ENCODE peak calls at places on chromosome 10, in five cellular contexts. O, F, I, A and H are unnamed samples. For H3K9me3, the result is how much of the 10 kb centered on the place peaks cover.

GRCh38 chr10:78685466-78686163 is 383.2 kb upstream of the ZMIZ1 start:
- DNase-seq in A (no peak), I (no peak), F (no peak), O (no peak), H (peak)

GRCh38 chr10:110860576-110861241 is 11.0 kb upstream of the PDCD4 start:
- DNase-seq in A (no peak), F (peak), I (peak), O (no peak), H (no peak)

GRCh38 chr10:34916368-34916767 is 101.3 kb upstream of the PARD3 start:
- DNase-seq in F (no peak), O (no peak), I (no peak), A (no peak), H (no peak)

GRCh38 chr10:60573342-60573741 is 183.7 kb upstream of the ANK3 start:
- DNase-seq in I (no peak), O (no peak), A (no peak), F (no peak), H (no peak)

GRCh38 chr10:72175166-72175565 is 40.6 kb upstream of the ANAPC16 start:
- DNase-seq in A (no peak), I (peak), F (no peak), O (peak), H (peak)

GRCh38 chr10:130301026-130301892 is 165.1 kb downstream of the GLRX3 start:
- DNase-seq in A (no peak), O (no peak), I (no peak), F (no peak), H (no peak)

GRCh38 chr10:133237241-133238065 is at the start of gene VENTX:
- DNase-seq in F (no peak), I (no peak), O (no peak), A (peak), H (no peak)

GRCh38 chr10:88983206-88983605 is 7.4 kb upstream of the FAS start:
- DNase-seq in O (no peak), I (no peak), F (no peak), A (no peak), H (no peak)

GRCh38 chr10:61173450-61173849 is 229.5 kb upstream of the RHOBTB1 start:
- DNase-seq in I (no peak), F (no peak), O (no peak), A (no peak), H (no peak)

GRCh38 chr10:113007343-113007771 is 57.3 kb downstream of the TCF7L2 start:
- DNase-seq in A (no peak), O (no peak), I (no peak), F (peak), H (no peak)

GRCh38 chr10:96690755-96691730 is 29.3 kb downstream of the PIK3AP1 start:
- DNase-seq in F (no peak), O (no peak), A (no peak), I (no peak), H (no peak)

GRCh38 chr10:131843881-131844284 is 56.9 kb upstream of the PPP2R2D start:
- DNase-seq in A (no peak), F (no peak), I (no peak), O (no peak), H (no peak)

GRCh38 chr10:101960879-101961395 is 95.0 kb downstream of the ARMH3 start:
- DNase-seq in A (no peak), O (no peak), F (no peak), I (no peak), H (no peak)

GRCh38 chr10:43854042-43854441 is 205.4 kb upstream of the ZNF32 start:
- DNase-seq in A (no peak), O (no peak), F (peak), I (no peak), H (no peak)

GRCh38 chr10:110650265-110650668 is 6.1 kb downstream of the RBM20 start:
- DNase-seq in F (no peak), A (no peak), I (no peak), O (no peak), H (no peak)

GRCh38 chr10:80460399-80461207 is 6.5 kb downstream of the TSPAN14 start:
- DNase-seq in A (no peak), I (no peak), O (peak), F (peak), H (no peak)

GRCh38 chr10:12801214-12802087 is 200.1 kb downstream of the CCDC3 start:
- DNase-seq in I (no peak), F (no peak), O (no peak), A (no peak), H (no peak)

GRCh38 chr10:101222683-101223273 is 6.5 kb downstream of the LBX1 start:
- DNase-seq in A (no peak), I (no peak), O (no peak), F (no peak), H (no peak)

GRCh38 chr10:49534670-49535381 is 4.1 kb downstream of the ERCC6 start:
- DNase-seq in A (no peak), F (no peak), O (no peak), I (peak), H (no peak)

GRCh38 chr10:64444163-64444562 is 923.0 kb downstream of the REEP3 start:
- DNase-seq in O (no peak), I (no peak), A (no peak), F (no peak), H (no peak)

GRCh38 chr10:26805567-26806245 is 55.1 kb downstream of the ABI1 start:
- DNase-seq in O (no peak), F (no peak), I (no peak), A (no peak), H (no peak)

GRCh38 chr10:63819753-63820347 is 298.6 kb downstream of the REEP3 start:
- DNase-seq in O (peak), I (no peak), A (peak), F (peak), H (peak)

GRCh38 chr10:15775513-15775912 is 55.8 kb upstream of the ITGA8 start:
- DNase-seq in I (no peak), F (no peak), A (no peak), O (no peak), H (no peak)

GRCh38 chr10:76675951-76676587 is 961.5 kb downstream of the KCNMA1 start:
- DNase-seq in O (no peak), I (no peak), A (no peak), F (no peak), H (no peak)

GRCh38 chr10:132904814-132905649 is 37.3 kb downstream of the CFAP46 start:
- DNase-seq in O (peak), A (no peak), F (peak), I (no peak), H (no peak)

GRCh38 chr10:86365346-86366032 is 1.1 kb downstream of the GRID1 start:
- DNase-seq in I (no peak), O (no peak), F (no peak), A (no peak), H (no peak)

GRCh38 chr10:32190890-32191491 is 134.8 kb upstream of the KIF5B start:
- DNase-seq in I (no peak), F (peak), A (no peak), O (peak), H (peak)

GRCh38 chr10:131732631-131733127 is 168.1 kb upstream of the PPP2R2D start:
- DNase-seq in A (no peak), F (peak), I (no peak), O (no peak), H (no peak)

GRCh38 chr10:36504752-36505151 is 620.6 kb upstream of the ANKRD30A start:
- DNase-seq in O (no peak), A (no peak), I (no peak), F (no peak), H (no peak)

GRCh38 chr10:132808568-132809236 is 22.8 kb upstream of the NKX6-2 start:
- DNase-seq in O (no peak), A (no peak), F (no peak), I (no peak), H (no peak)

GRCh38 chr10:70575874-70576802 is 26.4 kb downstream of the PRF1 start:
- DNase-seq in F (peak), I (peak), O (peak), A (no peak), H (peak)

GRCh38 chr10:77926566-77927342 is at the start of gene DLG5:
- DNase-seq in F (no peak), O (peak), A (no peak), I (no peak), H (no peak)

GRCh38 chr10:44364566-44364965 is 20.3 kb downstream of the CXCL12 start:
- DNase-seq in O (no peak), A (no peak), I (no peak), F (no peak), H (no peak)

GRCh38 chr10:104388830-104389229 is 35.2 kb downstream of the CFAP58 start:
- DNase-seq in I (no peak), O (no peak), A (no peak), F (no peak), H (no peak)

GRCh38 chr10:1957057-1957456 is 219.7 kb upstream of the ADARB2 start:
- DNase-seq in I (no peak), F (no peak), O (no peak), A (no peak), H (no peak)

GRCh38 chr10:101444058-101444457 is 90.1 kb downstream of the BTRC start:
- DNase-seq in O (no peak), F (peak), A (no peak), I (no peak), H (peak)

GRCh38 chr10:91694170-91694794 is 61.4 kb upstream of the PPP1R3C start:
- DNase-seq in F (peak), O (peak), A (no peak), I (no peak), H (peak)

GRCh38 chr10:98299341-98299740 is 31.3 kb upstream of the LOXL4 start:
- DNase-seq in O (peak), I (no peak), F (no peak), A (no peak), H (no peak)
- TF ChIP-seq HDAC2 in O (no peak), I (no peak), F (no peak), A (no peak), H (no peak)

DNA sequence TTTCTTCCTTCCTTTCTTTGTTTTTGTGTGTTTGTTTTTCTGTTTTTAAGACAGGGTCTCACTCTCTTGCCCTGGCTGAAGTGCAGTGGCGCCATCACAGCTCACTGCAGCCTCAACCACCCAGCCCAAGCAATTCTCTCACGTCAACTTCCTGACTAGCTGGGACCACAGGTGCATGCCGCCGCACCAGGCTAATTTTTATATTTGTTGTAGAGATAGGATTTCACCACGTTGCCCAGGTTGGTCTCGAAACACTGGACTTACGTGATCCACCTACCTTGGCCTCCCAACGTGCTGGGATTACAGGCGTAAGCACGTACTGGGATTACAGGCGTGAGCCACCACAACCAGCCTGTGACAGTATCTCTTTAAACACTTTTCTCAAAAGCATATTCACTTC is 120.7 kb downstream of the DKK1 start:
- DNase-seq in A (no peak), O (no peak), I (no peak), F (no peak), H (no peak)
- H3K9me3 ChIP-seq in A (under half), O (under half), I (under half), F (under half), H (under half)

GRCh38 chr10:3822541-3822940 is 37.5 kb upstream of the KLF6 start:
- DNase-seq in O (no peak), F (no peak), A (no peak), I (no peak), H (no peak)

GRCh38 chr10:3827266-3827665 is 42.3 kb upstream of the KLF6 start:
- DNase-seq in O (no peak), F (no peak), A (no peak), I (no peak), H (no peak)

GRCh38 chr10:3827768-3828403 is 42.9 kb upstream of the KLF6 start:
- DNase-seq in I (no peak), F (no peak), A (no peak), O (no peak), H (no peak)

GRCh38 chr10:3825862-3826351 is 40.9 kb upstream of the KLF6 start:
- DNase-seq in F (no peak), I (no peak), O (no peak), A (no peak), H (no peak)

DNA sequence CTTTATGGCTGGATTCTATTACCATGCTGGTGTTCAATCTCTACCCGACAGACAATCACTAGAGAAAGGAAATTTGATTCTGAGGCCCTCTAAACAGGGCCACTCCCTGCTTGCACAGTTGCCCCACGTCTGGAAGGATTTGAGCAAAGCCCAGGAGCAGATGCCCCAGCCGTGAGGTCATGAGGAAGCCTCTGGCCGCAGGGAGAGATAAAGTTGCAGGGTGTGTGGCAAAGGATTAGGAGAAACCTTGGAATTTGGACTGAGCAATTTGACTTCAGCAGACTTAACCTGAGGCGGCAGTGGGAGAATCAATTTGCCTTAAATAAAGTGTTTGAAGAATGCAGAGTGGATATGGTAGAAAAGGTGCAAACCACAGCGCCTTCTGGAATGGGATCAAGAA is 40.2 kb upstream of the KLF6 start:
- DNase-seq in F (peak), A (no peak), I (no peak), O (peak), H (peak)
- TF ChIP-seq RFX5 in F (no peak), A (no peak), I (no peak), O (no peak), H (no peak)

DNA sequence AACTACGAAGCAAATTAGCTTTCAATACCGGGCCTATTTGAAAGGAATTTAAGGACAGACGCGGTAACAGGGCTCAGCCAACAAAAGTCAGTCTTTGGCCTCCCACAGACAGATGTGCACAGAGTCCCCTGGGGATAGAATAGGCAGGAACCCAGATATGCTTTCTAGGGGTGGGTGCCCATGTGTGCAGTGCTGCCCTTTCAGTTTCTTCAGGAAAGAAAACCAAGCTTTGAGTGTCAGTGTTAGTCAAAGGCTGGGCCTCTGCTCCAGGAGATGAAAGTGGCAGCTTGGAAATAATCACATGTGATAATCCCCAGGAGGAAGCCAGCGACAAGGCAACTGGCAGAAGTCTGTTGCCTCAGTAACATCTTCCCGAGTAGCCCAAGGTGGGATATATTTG is 43.8 kb upstream of the CSTF2T start:
- DNase-seq in F (no peak), I (peak), O (no peak), A (no peak), H (no peak)
- TF ChIP-seq HDAC2 in F (no peak), I (no peak), O (no peak), A (no peak), H (no peak)

DNA sequence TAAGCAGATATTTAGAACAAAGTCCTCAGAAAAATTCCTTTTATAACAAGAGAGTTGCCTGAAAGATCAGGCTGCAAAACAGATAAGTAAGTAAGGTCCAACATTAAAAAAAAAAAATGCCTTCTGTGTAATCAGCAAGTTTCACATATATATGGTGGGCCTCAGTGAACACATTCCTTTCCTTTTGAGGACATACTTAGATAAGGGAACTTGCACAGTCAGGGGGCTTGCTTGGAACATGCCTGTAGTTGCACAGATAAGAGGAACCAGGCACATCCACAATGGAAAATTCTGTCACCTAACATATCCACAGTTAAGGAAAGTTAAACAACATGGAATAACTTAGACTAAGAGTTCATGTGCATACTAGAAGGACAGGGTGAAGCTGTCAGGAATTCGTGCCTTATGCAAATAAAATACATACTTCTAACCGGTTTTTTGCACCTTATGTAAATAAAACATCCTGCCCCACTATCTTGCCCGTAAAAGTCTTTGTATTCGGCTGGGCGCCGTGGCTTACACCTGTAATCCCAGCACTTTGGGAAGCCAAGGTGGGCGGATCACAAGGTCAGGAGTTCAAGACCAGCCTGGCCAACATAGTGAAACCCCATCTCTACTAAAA is 257.3 kb downstream of the ZNF33B start:
- DNase-seq in A (no peak), F (no peak), O (peak), I (no peak), H (no peak)
- H3K9me3 ChIP-seq in A (half or more), F (under half), O (under half), I (under half), H (under half)

DNA sequence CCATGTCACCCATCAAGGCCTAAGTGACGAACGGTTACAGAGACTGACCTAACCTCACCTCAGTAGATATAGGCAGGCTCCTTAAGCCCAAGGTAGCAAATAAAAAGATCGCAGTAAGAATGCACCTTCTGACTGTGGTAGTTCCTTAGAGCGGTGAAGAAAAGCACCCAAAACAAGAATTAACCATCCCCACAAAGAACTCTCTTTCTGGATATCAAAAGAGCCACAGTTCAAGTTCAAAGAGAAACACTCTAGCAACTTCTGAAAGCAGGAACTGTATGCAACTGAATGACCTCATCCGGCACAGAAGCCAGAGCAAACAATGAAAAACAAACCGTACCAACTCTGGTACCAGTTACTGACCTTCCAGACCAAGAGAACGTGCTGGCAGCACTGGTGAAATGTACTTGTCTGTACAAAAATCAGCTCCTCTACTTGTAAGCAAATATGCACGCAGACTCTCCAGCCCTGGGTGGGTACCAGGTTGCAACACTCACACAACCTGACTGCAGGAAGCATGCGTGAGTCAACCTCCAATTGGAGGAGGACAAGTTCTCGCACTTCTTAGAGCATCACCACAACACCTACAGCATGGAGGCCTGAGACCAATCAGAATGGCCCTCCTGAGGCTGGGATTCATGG is 202.7 kb downstream of the FAM107B start:
- DNase-seq in I (no peak), A (no peak), F (peak), O (no peak), H (peak)
- TF ChIP-seq RFX5 in I (no peak), A (no peak), F (no peak), O (no peak), H (peak)